ENCODE peak calls at places on chromosomes 3 and 15, in nine cellular contexts. One of them, this sample, is unnamed.

GRCh38 chr3:8884630-8885290 is 78.5 kb downstream of the RAD18 start:
- DNase-seq in NCI-H510A: no peak
- DNase-seq in activated naive CD8-positive, alpha-beta T cell treated with anti-CD3 and anti-CD28 coated beads for 36 hours: no peak
- DNase-seq in AG08395: no peak
- DNase-seq in activated naive CD4-positive, alpha-beta T cell: no peak
- DNase-seq in left cardiac atrium: no peak
- DNase-seq in HCEC 1CT: no peak
- DNase-seq in AG09319: no peak
- DNase-seq in CD8-positive, alpha-beta T cell: no peak
- DNase-seq in this sample: no peak

GRCh38 chr15:73994419-73994883 is at the start of gene PML:
- DNase-seq in NCI-H510A: peak
- DNase-seq in activated naive CD8-positive, alpha-beta T cell treated with anti-CD3 and anti-CD28 coated beads for 36 hours: peak
- DNase-seq in AG08395: peak
- DNase-seq in activated naive CD4-positive, alpha-beta T cell: peak
- DNase-seq in left cardiac atrium: peak
- DNase-seq in HCEC 1CT: peak
- DNase-seq in AG09319: peak
- DNase-seq in CD8-positive, alpha-beta T cell: peak
- DNase-seq in this sample: peak

GRCh38 chr15:96359371-96359771 is 28.9 kb downstream of the NR2F2 start:
- DNase-seq in NCI-H510A: no peak
- DNase-seq in activated naive CD8-positive, alpha-beta T cell treated with anti-CD3 and anti-CD28 coated beads for 36 hours: no peak
- DNase-seq in AG08395: no peak
- DNase-seq in activated naive CD4-positive, alpha-beta T cell: no peak
- DNase-seq in left cardiac atrium: no peak
- DNase-seq in HCEC 1CT: no peak
- DNase-seq in AG09319: no peak
- DNase-seq in CD8-positive, alpha-beta T cell: no peak
- DNase-seq in this sample: no peak

GRCh38 chr3:48411606-48412374 is 18.1 kb downstream of the PLXNB1 start:
- DNase-seq in NCI-H510A: no peak
- DNase-seq in activated naive CD8-positive, alpha-beta T cell treated with anti-CD3 and anti-CD28 coated beads for 36 hours: no peak
- DNase-seq in AG08395: no peak
- DNase-seq in activated naive CD4-positive, alpha-beta T cell: no peak
- DNase-seq in left cardiac atrium: no peak
- DNase-seq in HCEC 1CT: no peak
- DNase-seq in AG09319: no peak
- DNase-seq in CD8-positive, alpha-beta T cell: no peak
- DNase-seq in this sample: no peak

GRCh38 chr3:115803661-115804060 is 180.4 kb downstream of the GAP43 start:
- DNase-seq in NCI-H510A: no peak
- DNase-seq in activated naive CD8-positive, alpha-beta T cell treated with anti-CD3 and anti-CD28 coated beads for 36 hours: no peak
- DNase-seq in AG08395: no peak
- DNase-seq in activated naive CD4-positive, alpha-beta T cell: no peak
- DNase-seq in left cardiac atrium: no peak
- DNase-seq in HCEC 1CT: no peak
- DNase-seq in AG09319: no peak
- DNase-seq in CD8-positive, alpha-beta T cell: no peak
- DNase-seq in this sample: no peak

GRCh38 chr3:32961189-32961715 is 9.8 kb downstream of the CCR4 start:
- DNase-seq in NCI-H510A: no peak
- DNase-seq in activated naive CD8-positive, alpha-beta T cell treated with anti-CD3 and anti-CD28 coated beads for 36 hours: no peak
- DNase-seq in AG08395: no peak
- DNase-seq in activated naive CD4-positive, alpha-beta T cell: no peak
- DNase-seq in left cardiac atrium: no peak
- DNase-seq in HCEC 1CT: no peak
- DNase-seq in AG09319: no peak
- DNase-seq in CD8-positive, alpha-beta T cell: no peak
- DNase-seq in this sample: no peak

GRCh38 chr3:20043398-20043797 is 3.2 kb downstream of the KAT2B start:
- DNase-seq in NCI-H510A: no peak
- DNase-seq in activated naive CD8-positive, alpha-beta T cell treated with anti-CD3 and anti-CD28 coated beads for 36 hours: peak
- DNase-seq in AG08395: peak
- DNase-seq in activated naive CD4-positive, alpha-beta T cell: no peak
- DNase-seq in left cardiac atrium: peak
- DNase-seq in HCEC 1CT: no peak
- DNase-seq in AG09319: no peak
- DNase-seq in CD8-positive, alpha-beta T cell: peak
- DNase-seq in this sample: peak

GRCh38 chr3:186287723-186288122 is 74.3 kb downstream of the DGKG start:
- DNase-seq in NCI-H510A: no peak
- DNase-seq in activated naive CD8-positive, alpha-beta T cell treated with anti-CD3 and anti-CD28 coated beads for 36 hours: no peak
- DNase-seq in AG08395: peak
- DNase-seq in activated naive CD4-positive, alpha-beta T cell: no peak
- DNase-seq in left cardiac atrium: no peak
- DNase-seq in HCEC 1CT: peak
- DNase-seq in AG09319: peak
- DNase-seq in CD8-positive, alpha-beta T cell: no peak
- DNase-seq in this sample: no peak

GRCh38 chr3:178063475-178063874 is 472.8 kb upstream of the KCNMB2 start:
- DNase-seq in NCI-H510A: no peak
- DNase-seq in activated naive CD8-positive, alpha-beta T cell treated with anti-CD3 and anti-CD28 coated beads for 36 hours: no peak
- DNase-seq in AG08395: peak
- DNase-seq in activated naive CD4-positive, alpha-beta T cell: no peak
- DNase-seq in left cardiac atrium: no peak
- DNase-seq in HCEC 1CT: peak
- DNase-seq in AG09319: no peak
- DNase-seq in CD8-positive, alpha-beta T cell: no peak
- DNase-seq in this sample: no peak

GRCh38 chr15:77042245-77042644 is 28.7 kb downstream of the TSPAN3 start:
- DNase-seq in NCI-H510A: no peak
- DNase-seq in activated naive CD8-positive, alpha-beta T cell treated with anti-CD3 and anti-CD28 coated beads for 36 hours: no peak
- DNase-seq in AG08395: no peak
- DNase-seq in activated naive CD4-positive, alpha-beta T cell: no peak
- DNase-seq in left cardiac atrium: no peak
- DNase-seq in HCEC 1CT: no peak
- DNase-seq in AG09319: no peak
- DNase-seq in CD8-positive, alpha-beta T cell: no peak
- DNase-seq in this sample: no peak

GRCh38 chr3:58664611-58665010 is 2.0 kb downstream of the FAM3D start:
- DNase-seq in NCI-H510A: no peak
- DNase-seq in activated naive CD8-positive, alpha-beta T cell treated with anti-CD3 and anti-CD28 coated beads for 36 hours: no peak
- DNase-seq in AG08395: no peak
- DNase-seq in activated naive CD4-positive, alpha-beta T cell: no peak
- DNase-seq in left cardiac atrium: no peak
- DNase-seq in HCEC 1CT: no peak
- DNase-seq in AG09319: no peak
- DNase-seq in CD8-positive, alpha-beta T cell: no peak
- DNase-seq in this sample: no peak

GRCh38 chr15:64461577-64462162 is 1.3 kb downstream of the ZNF609 start:
- DNase-seq in NCI-H510A: no peak
- DNase-seq in activated naive CD8-positive, alpha-beta T cell treated with anti-CD3 and anti-CD28 coated beads for 36 hours: peak
- DNase-seq in AG08395: peak
- DNase-seq in activated naive CD4-positive, alpha-beta T cell: no peak
- DNase-seq in left cardiac atrium: no peak
- DNase-seq in HCEC 1CT: no peak
- DNase-seq in AG09319: no peak
- DNase-seq in CD8-positive, alpha-beta T cell: no peak
- DNase-seq in this sample: no peak

GRCh38 chr15:72774696-72775383 is 8.7 kb downstream of the ADPGK start:
- DNase-seq in NCI-H510A: no peak
- DNase-seq in activated naive CD8-positive, alpha-beta T cell treated with anti-CD3 and anti-CD28 coated beads for 36 hours: no peak
- DNase-seq in AG08395: no peak
- DNase-seq in activated naive CD4-positive, alpha-beta T cell: no peak
- DNase-seq in left cardiac atrium: no peak
- DNase-seq in HCEC 1CT: no peak
- DNase-seq in AG09319: no peak
- DNase-seq in CD8-positive, alpha-beta T cell: no peak
- DNase-seq in this sample: no peak

GRCh38 chr3:44848634-44849033 is 13.1 kb upstream of the TMEM42 start:
- DNase-seq in NCI-H510A: no peak
- DNase-seq in activated naive CD8-positive, alpha-beta T cell treated with anti-CD3 and anti-CD28 coated beads for 36 hours: no peak
- DNase-seq in AG08395: no peak
- DNase-seq in activated naive CD4-positive, alpha-beta T cell: no peak
- DNase-seq in left cardiac atrium: no peak
- DNase-seq in HCEC 1CT: no peak
- DNase-seq in AG09319: no peak
- DNase-seq in CD8-positive, alpha-beta T cell: no peak
- DNase-seq in this sample: no peak

GRCh38 chr3:138329127-138329983 is at the start of gene NME9:
- DNase-seq in NCI-H510A: peak
- DNase-seq in activated naive CD8-positive, alpha-beta T cell treated with anti-CD3 and anti-CD28 coated beads for 36 hours: peak
- DNase-seq in AG08395: peak
- DNase-seq in activated naive CD4-positive, alpha-beta T cell: peak
- DNase-seq in left cardiac atrium: peak
- DNase-seq in HCEC 1CT: peak
- DNase-seq in AG09319: no peak
- DNase-seq in CD8-positive, alpha-beta T cell: peak
- DNase-seq in this sample: peak

GRCh38 chr3:172868565-172869172 is 118.1 kb downstream of the ECT2 start:
- DNase-seq in NCI-H510A: no peak
- DNase-seq in activated naive CD8-positive, alpha-beta T cell treated with anti-CD3 and anti-CD28 coated beads for 36 hours: no peak
- DNase-seq in AG08395: no peak
- DNase-seq in activated naive CD4-positive, alpha-beta T cell: no peak
- DNase-seq in left cardiac atrium: no peak
- DNase-seq in HCEC 1CT: no peak
- DNase-seq in AG09319: no peak
- DNase-seq in CD8-positive, alpha-beta T cell: no peak
- DNase-seq in this sample: no peak

GRCh38 chr3:113297281-113297680 is 85.9 kb downstream of the BOC start:
- DNase-seq in NCI-H510A: no peak
- DNase-seq in activated naive CD8-positive, alpha-beta T cell treated with anti-CD3 and anti-CD28 coated beads for 36 hours: no peak
- DNase-seq in AG08395: no peak
- DNase-seq in activated naive CD4-positive, alpha-beta T cell: no peak
- DNase-seq in left cardiac atrium: no peak
- DNase-seq in HCEC 1CT: no peak
- DNase-seq in AG09319: no peak
- DNase-seq in CD8-positive, alpha-beta T cell: no peak
- DNase-seq in this sample: no peak

GRCh38 chr15:95464091-95464888 is 866.2 kb upstream of the NR2F2 start:
- DNase-seq in NCI-H510A: no peak
- DNase-seq in activated naive CD8-positive, alpha-beta T cell treated with anti-CD3 and anti-CD28 coated beads for 36 hours: no peak
- DNase-seq in AG08395: no peak
- DNase-seq in activated naive CD4-positive, alpha-beta T cell: no peak
- DNase-seq in left cardiac atrium: no peak
- DNase-seq in HCEC 1CT: no peak
- DNase-seq in AG09319: no peak
- DNase-seq in CD8-positive, alpha-beta T cell: no peak
- DNase-seq in this sample: no peak

GRCh38 chr3:125140011-125140813 is 72.3 kb downstream of the SLC12A8 start:
- DNase-seq in NCI-H510A: no peak
- DNase-seq in activated naive CD8-positive, alpha-beta T cell treated with anti-CD3 and anti-CD28 coated beads for 36 hours: no peak
- DNase-seq in AG08395: peak
- DNase-seq in activated naive CD4-positive, alpha-beta T cell: no peak
- DNase-seq in left cardiac atrium: no peak
- DNase-seq in HCEC 1CT: peak
- DNase-seq in AG09319: no peak
- DNase-seq in CD8-positive, alpha-beta T cell: no peak
- DNase-seq in this sample: no peak

GRCh38 chr3:173396191-173397041 is 1.1 kb upstream of the NLGN1 start:
- DNase-seq in NCI-H510A: no peak
- DNase-seq in activated naive CD8-positive, alpha-beta T cell treated with anti-CD3 and anti-CD28 coated beads for 36 hours: no peak
- DNase-seq in AG08395: no peak
- DNase-seq in activated naive CD4-positive, alpha-beta T cell: no peak
- DNase-seq in left cardiac atrium: no peak
- DNase-seq in HCEC 1CT: no peak
- DNase-seq in AG09319: no peak
- DNase-seq in CD8-positive, alpha-beta T cell: no peak
- DNase-seq in this sample: no peak

GRCh38 chr3:184381261-184382224 is 1.7 kb downstream of the CHRD start:
- DNase-seq in NCI-H510A: no peak
- DNase-seq in activated naive CD8-positive, alpha-beta T cell treated with anti-CD3 and anti-CD28 coated beads for 36 hours: no peak
- DNase-seq in AG08395: no peak
- DNase-seq in activated naive CD4-positive, alpha-beta T cell: no peak
- DNase-seq in left cardiac atrium: peak
- DNase-seq in HCEC 1CT: no peak
- DNase-seq in AG09319: no peak
- DNase-seq in CD8-positive, alpha-beta T cell: no peak
- DNase-seq in this sample: peak

GRCh38 chr15:70703483-70703882 is 59.9 kb downstream of the UACA start:
- DNase-seq in NCI-H510A: no peak
- DNase-seq in activated naive CD8-positive, alpha-beta T cell treated with anti-CD3 and anti-CD28 coated beads for 36 hours: no peak
- DNase-seq in AG08395: peak
- DNase-seq in activated naive CD4-positive, alpha-beta T cell: no peak
- DNase-seq in left cardiac atrium: no peak
- DNase-seq in HCEC 1CT: peak
- DNase-seq in AG09319: no peak
- DNase-seq in CD8-positive, alpha-beta T cell: no peak
- DNase-seq in this sample: no peak